ENCODE peak calls at places on chromosome 22, in eight cellular contexts. G, U, Y, O, C, D, J and Q are unnamed samples.

GRCh38 chr22:19266547-19267086 is 24.9 kb downstream of the CLTCL1 start:
- DNase-seq in G (no peak), U (no peak), Y (no peak), O (no peak), C (no peak), D (no peak), J (no peak), Q (no peak)

GRCh38 chr22:29152045-29152380 is 53.7 kb upstream of the EMID1 start:
- DNase-seq in G (peak), U (no peak), Y (no peak), O (no peak), C (no peak), D (no peak), J (no peak), Q (no peak)

GRCh38 chr22:27461470-27461869 is 340.1 kb downstream of the MN1 start:
- DNase-seq in G (no peak), U (no peak), Y (no peak), O (peak), C (no peak), D (peak), J (no peak), Q (no peak)

GRCh38 chr22:19036523-19037273 is 85.5 kb downstream of the DGCR2 start:
- DNase-seq in G (peak), U (no peak), Y (no peak), O (no peak), C (no peak), D (peak), J (no peak), Q (no peak)

GRCh38 chr22:19143967-19144400 is 467 bp downstream of the ESS2 start:
- DNase-seq in G (no peak), U (no peak), Y (peak), O (no peak), C (peak), D (no peak), J (no peak), Q (no peak)

GRCh38 chr22:33986954-33987353 is 66.7 kb upstream of the LARGE1 start:
- DNase-seq in G (no peak), U (no peak), Y (no peak), O (no peak), C (no peak), D (no peak), J (no peak), Q (no peak)

GRCh38 chr22:28743852-28744251 is 2.0 kb downstream of the HSCB start:
- DNase-seq in G (no peak), U (no peak), Y (peak), O (no peak), C (no peak), D (no peak), J (no peak), Q (no peak)

GRCh38 chr22:37079668-37080171 is 28.2 kb downstream of the KCTD17 start:
- DNase-seq in G (no peak), U (no peak), Y (peak), O (no peak), C (peak), D (peak), J (no peak), Q (no peak)

GRCh38 chr22:23857606-23858483 is at the start of gene SLC2A11:
- DNase-seq in G (peak), U (peak), Y (peak), O (peak), C (peak), D (peak), J (peak), Q (peak)

GRCh38 chr22:21713428-21714058 is 22.1 kb downstream of the YPEL1 start:
- DNase-seq in G (no peak), U (no peak), Y (no peak), O (no peak), C (no peak), D (no peak), J (no peak), Q (no peak)

GRCh38 chr22:36606114-36606513 is 77.1 kb upstream of the EIF3D start:
- DNase-seq in G (peak), U (no peak), Y (no peak), O (no peak), C (no peak), D (no peak), J (no peak), Q (no peak)

GRCh38 chr22:19203839-19204238 is 25.3 kb upstream of the SLC25A1 start:
- DNase-seq in G (no peak), U (no peak), Y (no peak), O (no peak), C (no peak), D (no peak), J (no peak), Q (no peak)

GRCh38 chr22:19376971-19377370 is 54.6 kb downstream of the HIRA start:
- DNase-seq in G (no peak), U (no peak), Y (no peak), O (no peak), C (no peak), D (no peak), J (no peak), Q (no peak)

GRCh38 chr22:21686193-21686608 is 20.4 kb downstream of the PPIL2 start:
- DNase-seq in G (no peak), U (no peak), Y (no peak), O (no peak), C (no peak), D (no peak), J (no peak), Q (no peak)

GRCh38 chr22:23013612-23014011 is 56.7 kb upstream of the GNAZ start:
- DNase-seq in G (no peak), U (no peak), Y (no peak), O (no peak), C (no peak), D (no peak), J (no peak), Q (no peak)

GRCh38 chr22:24601217-24602104 is 1.5 kb upstream of the GGT1 start:
- DNase-seq in G (peak), U (no peak), Y (no peak), O (no peak), C (no peak), D (no peak), J (peak), Q (no peak)

GRCh38 chr22:42064629-42065028 is 6.0 kb downstream of the NAGA start:
- DNase-seq in G (no peak), U (no peak), Y (no peak), O (no peak), C (no peak), D (no peak), J (peak), Q (no peak)

GRCh38 chr22:29167032-29167911 is 38.4 kb upstream of the EMID1 start:
- DNase-seq in G (no peak), U (no peak), Y (peak), O (no peak), C (no peak), D (no peak), J (no peak), Q (no peak)

GRCh38 chr22:36767035-36767775 is 8.7 kb downstream of the IFT27 start:
- DNase-seq in G (peak), U (no peak), Y (no peak), O (no peak), C (no peak), D (no peak), J (no peak), Q (no peak)

GRCh38 chr22:28741758-28742561 is at the start of the genes CHEK2 and HSCB:
- DNase-seq in G (peak), U (peak), Y (peak), O (peak), C (peak), D (peak), J (peak), Q (peak)

GRCh38 chr22:20211997-20212753 is 55.9 kb downstream of the RTN4R start:
- DNase-seq in G (peak), U (no peak), Y (no peak), O (no peak), C (no peak), D (peak), J (no peak), Q (no peak)

GRCh38 chr22:35795476-35795875 is 77.8 kb downstream of the APOL5 start:
- DNase-seq in G (no peak), U (no peak), Y (no peak), O (no peak), C (no peak), D (no peak), J (no peak), Q (no peak)

GRCh38 chr22:24244144-24244787 is 616 bp downstream of the GGT5 start:
- DNase-seq in G (peak), U (no peak), Y (peak), O (no peak), C (no peak), D (peak), J (no peak), Q (no peak)

GRCh38 chr22:35195821-35196220 is 61.5 kb upstream of the HMGXB4 start:
- DNase-seq in G (no peak), U (no peak), Y (no peak), O (no peak), C (no peak), D (no peak), J (no peak), Q (no peak)

GRCh38 chr22:27839261-27839660 is 37.7 kb upstream of the MN1 start:
- DNase-seq in G (no peak), U (no peak), Y (no peak), O (no peak), C (no peak), D (peak), J (no peak), Q (no peak)

GRCh38 chr22:33853200-33854097 is 66.8 kb downstream of the LARGE1 start:
- DNase-seq in G (peak), U (no peak), Y (peak), O (peak), C (no peak), D (peak), J (peak), Q (no peak)

GRCh38 chr22:34808618-34809017 is 257.3 kb upstream of the ISX start:
- DNase-seq in G (no peak), U (no peak), Y (no peak), O (no peak), C (no peak), D (no peak), J (no peak), Q (no peak)

GRCh38 chr22:26648761-26649363 is 8.5 kb upstream of the MIAT start:
- DNase-seq in G (no peak), U (no peak), Y (no peak), O (no peak), C (no peak), D (no peak), J (no peak), Q (no peak)

GRCh38 chr22:24391836-24392217 is 35.6 kb upstream of the ADORA2A start:
- DNase-seq in G (no peak), U (no peak), Y (no peak), O (no peak), C (no peak), D (peak), J (no peak), Q (no peak)

GRCh38 chr22:37158963-37159290 is 9.2 kb upstream of the IL2RB start:
- DNase-seq in G (no peak), U (no peak), Y (no peak), O (no peak), C (no peak), D (no peak), J (no peak), Q (no peak)

GRCh38 chr22:45319319-45319675 is 9.6 kb downstream of the FAM118A start:
- DNase-seq in G (no peak), U (no peak), Y (no peak), O (no peak), C (no peak), D (peak), J (no peak), Q (no peak)

GRCh38 chr22:45316796-45317526 is 7.2 kb downstream of the FAM118A start:
- DNase-seq in G (no peak), U (no peak), Y (no peak), O (no peak), C (no peak), D (no peak), J (no peak), Q (no peak)

GRCh38 chr22:45318558-45319318 is 9.0 kb downstream of the FAM118A start:
- DNase-seq in G (no peak), U (no peak), Y (no peak), O (no peak), C (peak), D (peak), J (no peak), Q (no peak)

GRCh38 chr22:45317551-45318167 is 7.9 kb downstream of the FAM118A start:
- DNase-seq in G (no peak), U (peak), Y (no peak), O (no peak), C (peak), D (peak), J (peak), Q (no peak)

DNA sequence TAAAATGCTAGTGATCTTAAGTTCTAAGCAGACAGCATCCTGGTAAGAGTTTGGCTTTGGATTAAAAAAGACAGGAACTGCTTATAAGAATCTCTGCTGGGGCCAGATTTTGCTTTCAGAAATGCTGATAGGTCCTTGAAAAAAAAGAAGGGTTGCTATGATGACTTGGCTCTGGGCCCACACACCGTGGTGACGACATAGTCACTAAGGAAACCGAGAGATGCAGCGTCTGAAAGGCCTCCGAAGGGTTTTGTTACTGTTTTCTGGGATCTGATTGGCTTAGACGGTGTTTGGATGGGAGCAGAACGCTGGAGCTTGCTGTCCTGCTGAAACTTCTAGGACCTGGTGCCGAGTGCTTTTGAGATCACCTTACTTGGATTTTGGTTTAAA is 8.4 kb downstream of the FAM118A start:
- DNase-seq in G (peak), U (no peak), Y (peak), O (peak), C (peak), D (peak), J (peak), Q (no peak)
- H3K4me3 ChIP-seq in G (no peak), U (peak), Y (peak), O (no peak), C (peak), D (no peak), J (no peak), Q (no peak)

GRCh38 chr22:30423296-30423958 is 2.1 kb upstream of the MTFP1 start:
- DNase-seq in G (peak), U (no peak), Y (peak), O (peak), C (no peak), D (no peak), J (no peak), Q (no peak)

GRCh38 chr22:30424471-30425326 is 869 bp upstream of the MTFP1 start:
- DNase-seq in G (no peak), U (no peak), Y (no peak), O (peak), C (no peak), D (peak), J (peak), Q (no peak)

GRCh38 chr22:30422481-30423295 is 2.9 kb upstream of the MTFP1 start:
- DNase-seq in G (peak), U (peak), Y (no peak), O (peak), C (no peak), D (peak), J (peak), Q (no peak)

GRCh38 chr22:30425327-30425615 is 297 bp upstream of the MTFP1 start:
- DNase-seq in G (no peak), U (no peak), Y (no peak), O (no peak), C (no peak), D (no peak), J (no peak), Q (no peak)

DNA sequence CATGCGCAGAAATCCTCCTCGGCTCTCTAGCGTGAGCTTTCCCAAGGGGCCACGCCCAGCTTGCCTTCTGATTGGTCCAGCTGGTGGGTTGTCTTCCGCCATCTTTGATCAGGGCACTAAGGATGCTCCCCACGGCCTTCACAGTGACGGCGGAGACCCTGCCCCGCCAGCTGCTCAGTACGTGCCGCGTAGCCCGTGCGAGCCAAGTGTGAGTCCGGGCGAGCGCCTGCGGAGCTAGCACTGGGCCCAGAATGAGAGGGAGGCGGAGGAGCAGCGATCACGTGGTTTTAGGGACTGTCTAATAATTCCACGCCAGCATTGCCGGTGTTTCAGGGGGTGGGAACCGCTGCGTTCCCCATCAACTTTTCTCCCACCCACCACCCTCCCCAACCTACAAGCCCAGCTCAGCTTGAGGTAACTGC is 1.6 kb upstream of the MTFP1 start:
- DNase-seq in G (peak), U (peak), Y (peak), O (peak), C (peak), D (peak), J (peak), Q (peak)
- H3K4me3 ChIP-seq in G (peak), U (peak), Y (peak), O (peak), C (peak), D (peak), J (peak), Q (peak)

GRCh38 chr22:46066691-46067090 is 83.6 kb upstream of the PPARA start:
- DNase-seq in G (peak), U (no peak), Y (peak), O (no peak), C (no peak), D (peak), J (peak), Q (no peak)
- H3K4me3 ChIP-seq in G (peak), U (peak), Y (peak), O (no peak), C (no peak), D (peak), J (peak), Q (no peak)

GRCh38 chr22:17087176-17088131 is 2.7 kb downstream of the IL17RA start:
- DNase-seq in G (peak), U (no peak), Y (no peak), O (no peak), C (peak), D (peak), J (no peak), Q (no peak)

GRCh38 chr22:17084554-17085276 is at the start of gene IL17RA:
- DNase-seq in G (peak), U (peak), Y (peak), O (peak), C (peak), D (peak), J (peak), Q (peak)

GRCh38 chr22:17086301-17086700 is 1.5 kb downstream of the IL17RA start:
- DNase-seq in G (peak), U (no peak), Y (no peak), O (no peak), C (no peak), D (no peak), J (no peak), Q (no peak)

GRCh38 chr22:17085277-17086091 is 684 bp downstream of the IL17RA start:
- DNase-seq in G (peak), U (no peak), Y (no peak), O (no peak), C (no peak), D (no peak), J (peak), Q (no peak)

DNA sequence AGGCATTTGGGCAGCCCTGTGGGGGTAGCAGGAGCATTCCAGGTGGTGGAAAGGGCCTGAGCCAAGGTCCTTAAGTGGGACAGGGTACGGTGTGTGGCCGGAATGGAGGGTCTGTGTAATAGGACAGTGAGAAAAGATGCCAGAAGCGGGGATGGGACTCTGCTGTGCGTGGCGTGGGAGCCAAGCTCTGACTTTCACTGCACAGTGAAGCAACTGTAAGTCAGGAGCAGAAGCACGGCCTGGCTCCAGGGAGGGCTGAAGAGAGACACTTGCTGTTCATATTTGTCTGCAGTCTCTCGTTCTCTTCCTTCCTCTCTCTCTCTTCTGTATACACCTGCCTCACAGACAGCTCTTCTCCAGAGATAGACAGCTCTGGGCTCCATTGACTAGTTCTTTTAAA is 1.9 kb downstream of the IL17RA start:
- DNase-seq in G (peak), U (no peak), Y (peak), O (no peak), C (no peak), D (no peak), J (no peak), Q (no peak)
- H3K4me3 ChIP-seq in G (peak), U (no peak), Y (peak), O (no peak), C (peak), D (no peak), J (peak), Q (no peak)

GRCh38 chr22:32473388-32473952 is 1.1 kb upstream of the FBXO7 start:
- DNase-seq in G (no peak), U (no peak), Y (no peak), O (peak), C (peak), D (peak), J (peak), Q (peak)
- H3K4me3 ChIP-seq in G (peak), U (peak), Y (peak), O (no peak), C (peak), D (peak), J (peak), Q (no peak)

DNA sequence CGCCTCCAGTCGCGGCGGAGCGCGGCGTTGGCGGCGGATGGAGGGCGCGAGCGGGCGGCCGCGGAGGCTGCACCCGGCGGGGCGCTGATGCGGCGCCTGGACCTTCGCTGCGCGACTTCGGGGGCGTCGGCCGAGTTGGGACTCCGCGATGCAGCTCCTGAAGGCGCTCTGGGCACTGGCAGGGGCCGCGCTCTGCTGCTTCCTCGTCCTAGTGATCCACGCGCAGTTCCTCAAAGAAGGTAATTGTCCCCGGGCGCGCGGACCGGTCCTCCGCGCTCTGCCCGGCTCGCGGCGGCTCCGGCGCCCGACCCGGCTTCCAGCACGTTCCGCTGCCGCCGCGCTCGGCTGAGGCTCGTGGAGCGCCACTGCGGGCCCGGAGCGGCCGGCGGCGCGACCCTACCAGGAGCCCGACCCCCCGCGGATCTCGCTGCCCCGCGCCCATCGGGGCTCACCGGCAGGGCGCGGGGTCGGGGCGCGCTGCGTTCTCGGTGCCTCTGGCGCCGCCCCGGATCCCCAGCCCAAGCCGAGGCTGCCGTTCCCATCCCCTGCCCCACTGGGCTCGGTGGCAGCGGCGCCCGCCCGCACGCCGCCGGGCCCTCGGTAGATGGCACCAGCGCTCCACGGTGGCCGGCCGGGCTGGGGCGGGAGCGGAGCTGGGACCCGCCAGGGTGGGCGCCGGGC is 1251.2 kb downstream of the BRD1 start:
- DNase-seq in G (no peak), U (no peak), Y (no peak), O (peak), C (no peak), D (no peak), J (no peak), Q (no peak)
- H3K4me3 ChIP-seq in G (peak), U (no peak), Y (no peak), O (peak), C (no peak), D (no peak), J (peak), Q (no peak)

DNA sequence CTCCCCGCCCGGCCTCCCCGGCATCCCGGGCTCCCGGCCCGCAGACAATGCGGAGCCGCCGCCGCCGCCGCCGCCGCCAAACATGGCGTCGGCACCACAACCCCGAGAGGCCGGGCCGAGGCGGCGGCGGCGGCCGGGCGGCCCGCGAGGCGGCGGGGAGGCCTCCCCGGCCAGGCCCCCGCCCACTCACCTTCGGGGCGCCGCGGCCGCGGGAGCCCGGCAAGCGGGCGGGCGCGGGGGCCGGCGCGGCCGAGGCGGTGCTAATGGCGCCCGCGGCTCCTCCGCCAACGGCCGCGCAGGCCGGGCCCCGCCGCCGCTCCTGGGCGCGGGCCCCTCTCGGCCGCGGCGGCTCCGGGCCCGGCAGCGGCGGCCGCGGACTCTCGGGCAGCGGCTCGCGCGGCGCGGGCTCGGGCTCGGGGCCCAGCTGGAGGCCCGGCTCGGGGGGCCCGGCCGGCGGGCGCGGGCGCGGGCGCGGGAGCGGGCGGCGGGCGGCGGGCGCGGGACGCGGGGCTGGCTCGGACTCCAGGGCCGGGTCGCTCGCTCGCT is 293 bp downstream of the BRD1 start:
- DNase-seq in G (no peak), U (no peak), Y (no peak), O (peak), C (no peak), D (no peak), J (no peak), Q (no peak)
- H3K4me3 ChIP-seq in G (peak), U (no peak), Y (peak), O (peak), C (no peak), D (peak), J (peak), Q (peak)